ENCODE peak calls at places on chromosomes 11 and 22, in six cellular contexts. Z, T, R, N, V and M are unnamed samples.

GRCh38 chr22:32745996-32746322 is 55.5 kb upstream of the TIMP3 start:
- DNase-seq in Z (no peak), V (no peak), N (no peak), R (no peak), T (no peak), M (no peak)

GRCh38 chr11:133413726-133414125 is 118.6 kb downstream of the OPCML start:
- DNase-seq in V (no peak), N (no peak), T (peak), Z (no peak), R (no peak), M (no peak)

GRCh38 chr22:49753276-49753884 is 74.3 kb downstream of the BRD1 start:
- DNase-seq in N (no peak), R (no peak), T (no peak), Z (no peak), V (no peak), M (no peak)

GRCh38 chr11:19751055-19751454 is 38.4 kb downstream of the NAV2 start:
- DNase-seq in Z (no peak), V (no peak), N (no peak), R (no peak), T (no peak), M (no peak)

GRCh38 chr11:71476926-71477636 is 24.1 kb downstream of the NADSYN1 start:
- DNase-seq in V (no peak), Z (no peak), R (no peak), N (no peak), T (no peak), M (no peak)

GRCh38 chr11:73653996-73654395 is 7.6 kb downstream of the PLEKHB1 start:
- DNase-seq in T (no peak), V (no peak), R (no peak), Z (no peak), N (no peak), M (no peak)

GRCh38 chr11:130052556-130052955 is 17.1 kb upstream of the APLP2 start:
- DNase-seq in T (no peak), Z (no peak), V (no peak), N (no peak), R (no peak), M (no peak)

GRCh38 chr11:116416852-116417251 is 355.9 kb downstream of the BUD13 start:
- DNase-seq in T (no peak), R (no peak), Z (no peak), N (no peak), V (no peak), M (no peak)

GRCh38 chr11:94028436-94028835 is 7.3 kb downstream of the HEPHL1 start:
- DNase-seq in N (no peak), R (peak), Z (no peak), V (peak), T (peak), M (no peak)

GRCh38 chr11:33262016-33262638 is 4.9 kb downstream of the HIPK3 start:
- DNase-seq in T (no peak), N (no peak), Z (no peak), R (peak), V (peak), M (no peak)

GRCh38 chr22:26584010-26584409 is 5.9 kb downstream of the TPST2 start:
- DNase-seq in T (no peak), N (no peak), R (no peak), Z (no peak), V (no peak), M (no peak)

GRCh38 chr11:61488651-61489291 is 19.8 kb upstream of the LRRC10B start:
- DNase-seq in R (no peak), Z (no peak), T (peak), N (no peak), V (peak), M (peak)

GRCh38 chr11:31096191-31096590 is 273.3 kb downstream of the DCDC1 start:
- DNase-seq in N (no peak), V (no peak), T (no peak), R (no peak), Z (no peak), M (no peak)

GRCh38 chr11:77710358-77710757 is 72.8 kb upstream of the CLNS1A start:
- DNase-seq in T (no peak), V (peak), R (peak), Z (no peak), N (no peak), M (no peak)

GRCh38 chr22:36369922-36370781 is 17.6 kb downstream of the MYH9 start:
- DNase-seq in T (peak), Z (no peak), V (peak), N (no peak), R (peak), M (no peak)

GRCh38 chr11:3865388-3866193 is 10.1 kb downstream of the STIM1 start:
- DNase-seq in V (peak), R (peak), Z (no peak), N (no peak), T (no peak), M (no peak)

GRCh38 chr11:113084297-113084696 is 123.1 kb downstream of the NCAM1 start:
- DNase-seq in R (no peak), V (no peak), N (no peak), T (no peak), Z (no peak), M (no peak)

GRCh38 chr22:30305519-30305905 is 16.2 kb upstream of the CASTOR1 start:
- DNase-seq in T (no peak), V (peak), Z (no peak), N (no peak), R (no peak), M (no peak)

GRCh38 chr11:96341237-96342130 is 1.5 kb downstream of the MAML2 start:
- DNase-seq in N (no peak), Z (peak), T (no peak), R (peak), V (peak), M (peak)

GRCh38 chr22:25497269-25497668 is 67.2 kb upstream of the GRK3 start:
- DNase-seq in V (peak), Z (no peak), N (no peak), R (peak), T (no peak), M (no peak)

GRCh38 chr22:23036684-23037428 is 33.5 kb upstream of the GNAZ start:
- DNase-seq in V (no peak), T (no peak), R (peak), Z (no peak), N (no peak), M (no peak)

GRCh38 chr11:44943696-44944095 is 7.0 kb downstream of the TP53I11 start:
- DNase-seq in N (no peak), V (no peak), R (no peak), T (no peak), Z (no peak), M (no peak)

GRCh38 chr11:120212926-120213325 is 2.1 kb downstream of the OAF start:
- DNase-seq in R (no peak), T (no peak), N (no peak), Z (no peak), V (peak), M (no peak)

GRCh38 chr11:57306156-57306876 is 18.4 kb downstream of the TNKS1BP1 start:
- DNase-seq in V (no peak), R (peak), N (no peak), T (no peak), Z (no peak), M (no peak)

GRCh38 chr11:11119917-11120316 is 233.1 kb downstream of the CSNK2A3 start:
- DNase-seq in N (no peak), R (no peak), Z (no peak), T (peak), V (no peak), M (peak)
- H2BK15ac ChIP-seq in N (no peak), R (no peak), Z (no peak), T (no peak), V (no peak), M (no peak)

DNA sequence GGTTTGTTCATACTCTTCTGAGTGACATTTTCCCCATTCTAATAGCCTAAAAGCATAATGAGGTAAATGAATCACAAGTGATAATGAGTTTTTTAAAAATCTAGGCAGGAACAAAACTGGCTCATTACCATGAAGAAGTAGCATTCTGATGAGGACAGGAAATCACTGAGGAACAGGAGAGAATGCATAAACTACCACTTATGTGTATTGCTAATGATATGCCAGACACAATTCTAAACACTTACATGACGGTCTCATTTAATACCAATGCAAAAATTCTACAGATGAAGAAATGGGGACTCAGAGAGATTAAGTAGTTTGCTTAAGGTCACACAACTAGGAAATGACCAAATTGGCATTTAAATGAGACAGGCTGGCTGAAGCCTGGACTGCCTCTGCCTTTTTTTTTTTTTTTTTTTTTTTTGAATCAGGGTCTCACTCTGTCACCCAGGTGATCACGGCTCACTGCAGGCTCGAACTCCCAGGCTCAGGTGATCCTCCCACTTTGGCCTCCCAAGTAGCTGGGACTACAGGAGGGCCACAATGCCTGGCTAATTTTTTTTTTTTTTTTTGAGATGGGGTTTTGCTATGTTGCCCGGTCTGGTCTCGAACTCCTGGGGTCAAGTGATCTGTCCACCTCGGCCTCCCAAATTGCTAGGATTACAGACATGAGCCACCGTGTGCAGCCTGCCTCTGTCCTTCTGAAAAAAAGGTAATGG is 48.5 kb downstream of the MCHR1 start:
- DNase-seq in R (no peak), N (no peak), Z (no peak), V (peak), T (peak), M (no peak)
- H2BK15ac ChIP-seq in R (no peak), N (peak), Z (no peak), V (no peak), T (peak), M (no peak)

GRCh38 chr11:10891321-10891720 is 33.5 kb upstream of the ZBED5 start:
- DNase-seq in R (no peak), V (no peak), Z (no peak), T (no peak), N (no peak), M (no peak)

GRCh38 chr11:10886652-10887250 is 28.9 kb upstream of the ZBED5 start:
- DNase-seq in N (no peak), R (no peak), T (peak), V (no peak), Z (no peak), M (no peak)

GRCh38 chr11:10887307-10887706 is 29.5 kb upstream of the ZBED5 start:
- DNase-seq in R (no peak), T (no peak), N (no peak), V (no peak), Z (no peak), M (no peak)

GRCh38 chr11:10881892-10882291 is 24.0 kb upstream of the ZBED5 start:
- DNase-seq in N (no peak), V (no peak), T (no peak), Z (no peak), R (no peak), M (no peak)

DNA sequence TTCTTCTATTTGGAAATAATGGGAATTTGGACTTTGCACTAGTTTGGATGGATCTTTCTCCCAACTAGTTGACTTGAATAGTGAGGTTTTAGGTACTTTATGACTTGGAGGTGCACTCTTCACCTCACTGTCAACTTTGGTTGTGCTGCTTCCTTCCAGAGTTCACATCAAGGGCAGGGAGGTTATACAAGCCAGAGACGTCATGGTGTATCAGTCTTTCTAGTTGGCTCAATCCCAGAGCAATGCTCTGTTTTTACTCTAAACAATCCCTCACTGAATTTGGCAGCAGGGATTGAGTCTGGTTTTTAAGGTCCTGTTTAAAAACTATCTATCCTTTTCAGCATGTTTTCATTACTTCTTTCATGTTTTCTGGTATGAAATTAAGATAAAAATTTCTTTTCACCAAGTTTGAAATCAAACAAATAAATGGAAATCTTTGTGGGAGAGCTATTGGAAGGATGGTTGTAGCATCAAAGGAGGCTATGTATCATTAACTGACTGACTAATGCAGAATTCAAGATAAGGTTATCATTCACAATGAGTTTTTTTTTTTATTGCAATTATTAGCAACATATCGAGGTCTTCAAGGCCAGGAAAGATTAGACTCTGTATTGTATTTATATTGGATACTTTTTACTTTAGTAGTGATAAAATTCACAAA is 28.0 kb upstream of the ZBED5 start:
- DNase-seq in R (peak), T (no peak), V (peak), Z (no peak), N (no peak), M (no peak)
- H2BK15ac ChIP-seq in R (no peak), T (no peak), V (no peak), Z (no peak), N (no peak), M (no peak)

DNA sequence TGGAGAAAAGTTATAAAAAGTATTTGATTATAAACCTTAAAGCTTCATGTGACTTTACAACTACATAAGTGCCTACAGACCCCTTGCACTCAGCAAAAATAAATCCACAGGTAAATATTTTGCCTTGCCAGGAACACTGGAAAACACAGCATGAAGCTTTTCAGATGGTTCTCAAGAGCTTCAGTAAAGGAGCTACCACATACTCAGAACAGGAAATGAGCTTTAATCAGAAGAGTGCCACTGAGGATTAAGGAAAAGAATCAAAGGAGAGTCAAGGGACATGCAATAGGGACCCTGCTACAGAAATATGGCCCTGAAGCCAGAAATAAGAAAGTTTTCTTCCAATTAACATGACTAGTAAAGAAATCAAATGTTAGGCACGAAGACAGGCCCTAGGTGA is 1.2 kb downstream of the CASP1 start:
- DNase-seq in V (no peak), R (no peak), N (no peak), Z (no peak), T (no peak), M (no peak)
- H2BK15ac ChIP-seq in V (no peak), R (no peak), N (no peak), Z (no peak), T (no peak), M (no peak)

GRCh38 chr11:40401132-40401853 is 1058.2 kb downstream of the LRRC4C start:
- DNase-seq in T (no peak), V (no peak), R (no peak), N (no peak), Z (no peak), M (no peak)

GRCh38 chr11:40403321-40403720 is 1056.1 kb downstream of the LRRC4C start:
- DNase-seq in T (no peak), N (no peak), R (peak), Z (no peak), V (peak), M (no peak)

GRCh38 chr11:40405614-40406013 is 1053.8 kb downstream of the LRRC4C start:
- DNase-seq in R (no peak), V (no peak), N (no peak), T (no peak), Z (no peak), M (no peak)
- H2BK15ac ChIP-seq in R (no peak), V (no peak), N (no peak), T (no peak), Z (no peak), M (no peak)

GRCh38 chr11:119048644-119049043 is 8.4 kb downstream of the HYOU1 start:
- DNase-seq in N (no peak), Z (no peak), T (no peak), V (no peak), R (no peak), M (no peak)

GRCh38 chr11:119047205-119047604 is 9.8 kb downstream of the HYOU1 start:
- DNase-seq in T (no peak), V (no peak), Z (no peak), N (no peak), R (no peak), M (no peak)

GRCh38 chr11:119046489-119046888 is 10.5 kb downstream of the HYOU1 start:
- DNase-seq in T (no peak), V (no peak), N (no peak), Z (no peak), R (no peak), M (no peak)

GRCh38 chr11:119051440-119052162 is 5.4 kb downstream of the HYOU1 start:
- DNase-seq in N (no peak), V (no peak), Z (no peak), T (no peak), R (no peak), M (no peak)

GRCh38 chr11:119049081-119049480 is 7.9 kb downstream of the HYOU1 start:
- DNase-seq in R (no peak), T (no peak), N (no peak), V (no peak), Z (no peak), M (no peak)
- H2BK15ac ChIP-seq in R (no peak), T (no peak), N (no peak), V (no peak), Z (no peak), M (no peak)